ENCODE peak calls at places on chromosomes 6 and 20, in ten cellular contexts. N, Y, H, G, K, W, Q, D, A and J are unnamed samples.

GRCh38 chr6:141677598-141678211 is 455.0 kb upstream of the GJE1 start:
- DNase-seq in N (peak; percentile 43), Y (no peak), H (peak; percentile 47), G (peak; percentile 61), K (peak; percentile 42), W (no peak), Q (peak; percentile 66), D (peak; percentile 11), A (peak; percentile 63), J (no peak)

GRCh38 chr20:48949304-48950170 is 28.0 kb downstream of the ARFGEF2 start:
- DNase-seq in N (peak; percentile 35), Y (peak; percentile 42), H (no peak), G (no peak), K (no peak), W (peak; percentile 42), Q (no peak), D (no peak), A (no peak), J (no peak)

GRCh38 chr6:12886961-12887775 is 170.6 kb downstream of the PHACTR1 start:
- DNase-seq in N (no peak), Y (peak; percentile 65), H (no peak), G (peak; percentile 51), K (no peak), W (no peak), Q (no peak), D (peak; percentile 52), A (peak; percentile 13), J (no peak)

GRCh38 chr20:51600950-51601349 is 58.4 kb upstream of the NFATC2 start:
- DNase-seq in N (no peak), Y (no peak), H (no peak), G (no peak), K (no peak), W (no peak), Q (no peak), D (no peak), A (no peak), J (no peak)

GRCh38 chr6:11323666-11324452 is 91.4 kb upstream of the NEDD9 start:
- DNase-seq in N (peak; percentile 86), Y (no peak), H (no peak), G (no peak), K (no peak), W (no peak), Q (peak; percentile 48), D (no peak), A (peak; percentile 33), J (no peak)

GRCh38 chr20:37941332-37941731 is 38.4 kb downstream of the VSTM2L start:
- DNase-seq in N (peak; percentile 69), Y (peak; percentile 71), H (no peak), G (no peak), K (no peak), W (peak; percentile 66), Q (peak; percentile 64), D (no peak), A (no peak), J (no peak)

GRCh38 chr20:13552061-13552460 is 86.7 kb downstream of the TASP1 start:
- DNase-seq in N (no peak), Y (no peak), H (peak; percentile 69), G (peak; percentile 54), K (no peak), W (no peak), Q (no peak), D (peak; percentile 18), A (no peak), J (no peak)

GRCh38 chr6:150165020-150165702 is 22.3 kb downstream of the PPP1R14C start:
- DNase-seq in N (no peak), Y (no peak), H (no peak), G (no peak), K (no peak), W (no peak), Q (no peak), D (no peak), A (no peak), J (no peak)

GRCh38 chr20:57669626-57670025 is 40.2 kb downstream of the PMEPA1 start:
- DNase-seq in N (no peak), Y (no peak), H (no peak), G (no peak), K (no peak), W (no peak), Q (no peak), D (no peak), A (no peak), J (no peak)

GRCh38 chr20:52411611-52412010 is 220.0 kb upstream of the ZFP64 start:
- DNase-seq in N (no peak), Y (no peak), H (no peak), G (no peak), K (no peak), W (no peak), Q (no peak), D (no peak), A (no peak), J (no peak)

GRCh38 chr6:29968905-29969304 is 26.6 kb downstream of the HLA-A start:
- DNase-seq in N (no peak), Y (no peak), H (no peak), G (no peak), K (no peak), W (no peak), Q (no peak), D (no peak), A (no peak), J (no peak)

GRCh38 chr20:37915434-37915787 is 12.5 kb downstream of the VSTM2L start:
- DNase-seq in N (no peak), Y (peak; percentile 48), H (no peak), G (no peak), K (no peak), W (no peak), Q (no peak), D (no peak), A (no peak), J (no peak)

GRCh38 chr6:140537834-140538680 is 1163.6 kb upstream of the CITED2 start:
- DNase-seq in N (peak; percentile 66), Y (peak; percentile 28), H (peak; percentile 98), G (peak; percentile 97), K (no peak), W (no peak), Q (no peak), D (peak; percentile 100), A (peak; percentile 63), J (peak; percentile 63)

GRCh38 chr6:125984311-125984710 is 2.0 kb upstream of the TRMT11 start:
- DNase-seq in N (no peak), Y (no peak), H (peak; percentile 83), G (peak; percentile 64), K (no peak), W (no peak), Q (no peak), D (peak; percentile 83), A (peak; percentile 29), J (no peak)

GRCh38 chr20:57667924-57668782 is 41.7 kb downstream of the PMEPA1 start:
- DNase-seq in N (no peak), Y (no peak), H (no peak), G (no peak), K (peak; percentile 33), W (no peak), Q (no peak), D (no peak), A (no peak), J (no peak)

GRCh38 chr6:4210619-4211419 is 75.4 kb upstream of the ECI2 start:
- DNase-seq in N (peak; percentile 48), Y (peak; percentile 74), H (peak; percentile 68), G (peak; percentile 78), K (peak; percentile 47), W (peak; percentile 65), Q (peak; percentile 79), D (peak; percentile 47), A (peak; percentile 77), J (peak; percentile 48)

GRCh38 chr6:131488780-131489179 is 84.2 kb upstream of the ARG1 start:
- DNase-seq in N (no peak), Y (no peak), H (peak; percentile 1), G (no peak), K (no peak), W (no peak), Q (no peak), D (peak; percentile 2), A (no peak), J (peak; percentile 10)

GRCh38 chr6:168381726-168382458 is 59.1 kb upstream of the SMOC2 start:
- DNase-seq in N (no peak), Y (no peak), H (no peak), G (no peak), K (no peak), W (no peak), Q (no peak), D (no peak), A (no peak), J (no peak)

GRCh38 chr6:128519132-128519930 is 1.1 kb downstream of the PTPRK start:
- DNase-seq in N (peak; percentile 87), Y (peak; percentile 75), H (peak; percentile 45), G (peak; percentile 73), K (peak; percentile 76), W (no peak), Q (no peak), D (peak; percentile 59), A (peak; percentile 81), J (peak; percentile 63)

GRCh38 chr6:140905050-140905449 is 1227.7 kb upstream of the GJE1 start:
- DNase-seq in N (no peak), Y (no peak), H (no peak), G (no peak), K (no peak), W (no peak), Q (no peak), D (no peak), A (no peak), J (no peak)

GRCh38 chr6:156699017-156699421 is 78.2 kb upstream of the ARID1B start:
- DNase-seq in N (no peak), Y (no peak), H (peak; percentile 91), G (peak; percentile 82), K (no peak), W (no peak), Q (peak; percentile 52), D (peak; percentile 86), A (no peak), J (peak; percentile 0)

GRCh38 chr6:154169193-154169847 is 130.3 kb downstream of the OPRM1 start:
- DNase-seq in N (no peak), Y (no peak), H (no peak), G (no peak), K (no peak), W (no peak), Q (no peak), D (peak; percentile 26), A (no peak), J (no peak)
- H3K4me2 ChIP-seq in N (no peak overlapping the region), Y (no peak overlapping the region), H (no peak overlapping the region), G (no peak overlapping the region), K (no peak overlapping the region), W (no peak overlapping the region), Q (no peak overlapping the region), D (no peak overlapping the region), A (no peak overlapping the region), J (no peak overlapping the region)

GRCh38 chr6:76490456-76490855 is 418.0 kb upstream of the IMPG1 start:
- DNase-seq in N (no peak), Y (no peak), H (no peak), G (no peak), K (no peak), W (no peak), Q (no peak), D (no peak), A (no peak), J (no peak)
- H2AFZ ChIP-seq in N (no peak overlapping the region), Y (no peak overlapping the region), H (no peak overlapping the region), G (no peak overlapping the region), K (no peak overlapping the region), W (no peak overlapping the region), Q (no peak overlapping the region), D (no peak overlapping the region), A (no peak overlapping the region), J (no peak overlapping the region)

GRCh38 chr6:111803384-111803783 is 69.9 kb downstream of the FYN start:
- DNase-seq in N (no peak), Y (no peak), H (no peak), G (no peak), K (peak; percentile 50), W (no peak), Q (no peak), D (no peak), A (no peak), J (no peak)
- H3K4me2 ChIP-seq in N (no peak overlapping the region), Y (no peak overlapping the region), H (peak overlapping the region; percentile 72), G (no peak overlapping the region), K (peak overlapping the region; percentile 26), W (no peak overlapping the region), Q (no peak overlapping the region), D (no peak overlapping the region), A (no peak overlapping the region), J (no peak overlapping the region)

GRCh38 chr20:699342-699741 is 23.7 kb upstream of the SCRT2 start:
- DNase-seq in N (no peak), Y (no peak), H (no peak), G (no peak), K (no peak), W (no peak), Q (no peak), D (no peak), A (no peak), J (peak; percentile 33)
- H2AFZ ChIP-seq in N (no peak overlapping the region), Y (no peak overlapping the region), H (no peak overlapping the region), G (no peak overlapping the region), K (no peak overlapping the region), W (no peak overlapping the region), Q (no peak overlapping the region), D (no peak overlapping the region), A (no peak overlapping the region), J (no peak overlapping the region)